ENCODE peak calls at places on chromosomes 3 and 15, in four cellular contexts. R, F, L and H are unnamed samples.

GRCh38 chr15:31955734-31956133 is 74.6 kb upstream of the CHRNA7 start:
- DNase-seq in R (no peak), F (no peak), L (no peak), H (no peak)

GRCh38 chr3:127389415-127389814 is 101.6 kb upstream of the PRR20G start:
- DNase-seq in R (no peak), F (no peak), L (no peak), H (no peak)

GRCh38 chr15:28021281-28022039 is 77.7 kb downstream of the OCA2 start:
- DNase-seq in R (peak), F (peak), L (no peak), H (peak)

GRCh38 chr3:105866656-105867653 is 1.9 kb downstream of the CBLB start:
- DNase-seq in R (peak), F (peak), L (peak), H (no peak)

GRCh38 chr15:101522621-101523559 is 33.4 kb upstream of the PCSK6 start:
- DNase-seq in R (no peak), F (no peak), L (no peak), H (no peak)

GRCh38 chr3:32106929-32107362 is 526 bp downstream of the GPD1L start:
- DNase-seq in R (no peak), F (no peak), L (no peak), H (no peak)

GRCh38 chr15:95558131-95558530 is 772.4 kb upstream of the NR2F2 start:
- DNase-seq in R (no peak), F (no peak), L (no peak), H (no peak)

GRCh38 chr3:105746226-105746996 is 122.4 kb downstream of the CBLB start:
- DNase-seq in R (peak), F (no peak), L (no peak), H (no peak)

GRCh38 chr3:184229424-184230080 is at the start of gene VWA5B2:
- DNase-seq in R (peak), F (peak), L (no peak), H (peak)

GRCh38 chr3:121681792-121682191 is 21.1 kb upstream of the HCLS1 start:
- DNase-seq in R (no peak), F (no peak), L (no peak), H (no peak)

GRCh38 chr15:53559364-53560253 is 199.9 kb downstream of the WDR72 start:
- DNase-seq in R (peak), F (no peak), L (no peak), H (no peak)

GRCh38 chr15:63368503-63368902 is 13.1 kb downstream of the CA12 start:
- DNase-seq in R (no peak), F (no peak), L (no peak), H (no peak)

GRCh38 chr15:64634020-64634419 is 141.4 kb downstream of the RBPMS2 start:
- DNase-seq in R (peak), F (peak), L (peak), H (no peak)

GRCh38 chr15:80549191-80549590 is 145.0 kb downstream of the ARNT2 start:
- DNase-seq in R (no peak), F (no peak), L (no peak), H (no peak)

GRCh38 chr3:157174616-157175498 is 14.9 kb upstream of the CCNL1 start:
- DNase-seq in R (peak), F (peak), L (peak), H (peak)

GRCh38 chr3:55163421-55163820 is 235.6 kb upstream of the LRTM1 start:
- DNase-seq in R (no peak), F (no peak), L (no peak), H (no peak)

GRCh38 chr3:59812778-59813558 is 763.1 kb upstream of the CFAP20DC start:
- DNase-seq in R (no peak), F (no peak), L (no peak), H (no peak)

GRCh38 chr15:71218272-71218805 is 103.1 kb downstream of the THSD4 start:
- DNase-seq in R (no peak), F (no peak), L (no peak), H (no peak)

GRCh38 chr3:73511555-73511954 is 113.2 kb downstream of the PDZRN3 start:
- DNase-seq in R (no peak), F (no peak), L (no peak), H (no peak)

GRCh38 chr3:45321607-45322391 is 66.6 kb upstream of the LARS2 start:
- DNase-seq in R (no peak), F (no peak), L (no peak), H (no peak)

GRCh38 chr15:43134157-43134637 is 811 bp downstream of the TMEM62 start:
- DNase-seq in R (no peak), F (peak), L (no peak), H (no peak)

GRCh38 chr15:41777421-41777973 is 3.2 kb downstream of the MAPKBP1 start:
- DNase-seq in R (no peak), F (no peak), L (no peak), H (no peak)

GRCh38 chr3:195876297-195877031 is 31.9 kb downstream of the TNK2 start:
- DNase-seq in R (no peak), F (peak), L (no peak), H (no peak)

GRCh38 chr3:116524455-116524854 is 79.2 kb upstream of the LSAMP start:
- DNase-seq in R (no peak), F (no peak), L (no peak), H (no peak)

GRCh38 chr3:37751967-37752660 is 109.6 kb upstream of the CTDSPL start:
- DNase-seq in R (no peak), F (no peak), L (no peak), H (no peak)

GRCh38 chr3:177337548-177338331 is 140.5 kb upstream of the TBL1XR1 start:
- DNase-seq in R (no peak), F (no peak), L (peak), H (no peak)

GRCh38 chr3:94269763-94270162 is 206.9 kb downstream of the NSUN3 start:
- DNase-seq in R (no peak), F (no peak), L (no peak), H (no peak)

GRCh38 chr3:190017575-190018288 is 103.0 kb downstream of the P3H2 start:
- DNase-seq in R (no peak), F (no peak), L (no peak), H (peak)

GRCh38 chr15:62625421-62626033 is 417.0 kb upstream of the TPM1 start:
- DNase-seq in R (no peak), F (no peak), L (no peak), H (no peak)

GRCh38 chr3:119352863-119353527 is 58.8 kb downstream of the ARHGAP31 start:
- DNase-seq in R (peak), F (peak), L (no peak), H (no peak)

GRCh38 chr15:38414351-38414750 is 39.6 kb upstream of the FAM98B start:
- DNase-seq in R (peak), F (peak), L (no peak), H (peak)

GRCh38 chr3:192237992-192238608 is 489.2 kb downstream of the FGF12 start:
- DNase-seq in R (no peak), F (no peak), L (no peak), H (no peak)

DNA sequence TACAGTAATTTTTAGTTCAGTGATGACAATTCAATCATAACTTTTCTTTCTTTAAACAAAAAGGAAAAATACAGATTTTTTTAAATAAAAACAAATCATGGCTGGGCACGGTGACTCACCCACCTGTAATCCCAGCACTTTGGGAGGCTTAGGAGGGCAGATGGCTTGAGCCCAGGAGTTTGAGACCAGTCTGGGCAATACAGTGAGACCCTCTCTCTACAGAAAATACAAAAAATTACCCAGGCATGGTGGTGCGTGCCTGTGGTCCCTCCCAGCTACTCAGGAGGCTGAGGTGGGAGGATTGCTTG is 25.6 kb upstream of the ATG7 start:
- DNase-seq in R (no peak), F (no peak), L (no peak), H (no peak)
- TF ChIP-seq TARDBP in R (no peak), F (no peak), L (no peak), H (no peak)

GRCh38 chr3:13416002-13416793 is 3.9 kb downstream of the NUP210 start:
- DNase-seq in R (no peak), F (no peak), L (no peak), H (no peak)

GRCh38 chr3:13420817-13421755 is 964 bp upstream of the NUP210 start:
- DNase-seq in R (no peak), F (peak), L (peak), H (no peak)

GRCh38 chr3:13419356-13420050 is 619 bp downstream of the NUP210 start:
- DNase-seq in R (no peak), F (peak), L (no peak), H (peak)

GRCh38 chr3:13424111-13424844 is 4.2 kb upstream of the NUP210 start:
- DNase-seq in R (no peak), F (no peak), L (no peak), H (no peak)

GRCh38 chr3:13420051-13420816 is at the start of gene NUP210:
- DNase-seq in R (peak), F (peak), L (no peak), H (peak)
- TF ChIP-seq TARDBP in R (no peak), F (no peak), L (no peak), H (no peak)

GRCh38 chr3:126058666-126059065 is 25.3 kb downstream of the SLC41A3 start:
- DNase-seq in R (no peak), F (no peak), L (no peak), H (no peak)

GRCh38 chr3:126057936-126058335 is 26.0 kb downstream of the SLC41A3 start:
- DNase-seq in R (no peak), F (no peak), L (no peak), H (no peak)

GRCh38 chr3:126057547-126057819 is 26.4 kb downstream of the SLC41A3 start:
- DNase-seq in R (no peak), F (no peak), L (no peak), H (peak)

GRCh38 chr3:126056123-126056522 is 27.8 kb downstream of the SLC41A3 start:
- DNase-seq in R (no peak), F (no peak), L (no peak), H (no peak)

DNA sequence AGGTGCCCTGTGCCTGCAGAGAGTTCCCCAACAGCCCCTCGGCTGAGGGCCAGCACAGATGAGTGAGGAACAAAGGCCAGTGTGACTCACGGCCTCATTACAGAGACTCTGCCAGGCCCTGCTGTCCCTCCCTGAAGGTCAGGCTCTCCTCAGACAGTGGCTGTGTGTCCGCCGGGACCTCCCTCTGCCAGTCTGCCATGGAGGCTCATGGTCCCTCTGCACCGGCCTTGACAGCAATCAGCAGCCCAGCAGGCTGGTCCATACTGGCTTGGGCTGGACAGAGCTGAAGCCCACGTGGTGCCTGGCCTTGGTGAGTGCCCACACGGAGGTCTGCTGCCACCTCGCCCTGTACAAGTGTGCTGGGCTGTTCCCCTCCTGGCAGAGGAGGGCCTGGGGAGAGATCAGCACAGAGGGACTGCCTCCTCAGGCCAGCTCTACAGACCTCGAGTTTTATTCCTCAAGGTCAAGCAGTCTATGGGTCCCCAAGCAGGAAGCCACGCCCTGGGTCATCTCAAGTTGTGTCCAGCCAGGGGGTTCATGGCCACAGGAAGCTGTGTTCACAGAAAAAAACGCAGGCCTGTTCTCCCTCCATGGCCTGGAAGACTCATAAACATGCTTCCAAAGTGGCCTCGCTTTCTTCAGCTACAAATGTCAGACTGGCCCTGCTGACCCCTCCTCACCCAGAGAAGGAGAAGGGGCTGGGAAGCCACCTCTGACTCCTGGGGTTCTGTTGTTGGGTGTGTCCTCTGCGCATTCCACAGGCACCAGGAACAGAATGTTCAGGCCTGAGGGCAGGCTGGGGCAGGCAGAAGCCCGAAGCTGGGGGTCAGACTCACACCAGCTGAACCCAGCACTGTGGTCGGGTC is 27.0 kb downstream of the SLC41A3 start:
- DNase-seq in R (peak), F (peak), L (no peak), H (peak)
- TF ChIP-seq TARDBP in R (peak), F (no peak), L (no peak), H (no peak)

GRCh38 chr3:152738656-152739055 is 96.3 kb upstream of the P2RY1 start:
- DNase-seq in R (no peak), F (no peak), L (peak), H (no peak)
- TF ChIP-seq TARDBP in R (no peak), F (no peak), L (no peak), H (no peak)